ENCODE peak calls at places on chromosomes 12 and 14, in four cellular contexts. U is cardiac fibroblast, I is BJ, P is tibial artery. V is an unnamed sample.

GRCh38 chr12:75877588-75878381 is 153.8 kb downstream of the PHLDA1 start:
- DNase-seq in U (peak; percentile 58), I (no peak), P (no peak), V (no peak)

GRCh38 chr14:71472281-71472960 is 459.8 kb upstream of the RGS6 start:
- DNase-seq in U (no peak), I (peak; percentile 46), P (no peak), V (peak; percentile 45)

GRCh38 chr12:51270067-51270846 is at the start of gene SMAGP:
- DNase-seq in U (peak; percentile 43), I (no peak), P (peak; percentile 28), V (no peak)

GRCh38 chr14:39229222-39229543 is 4.5 kb upstream of the MIA2 start:
- DNase-seq in U (no peak), I (no peak), P (no peak), V (no peak)

GRCh38 chr14:52917732-52918131 is 33.1 kb downstream of the FERMT2 start:
- DNase-seq in U (peak; percentile 49), I (no peak), P (no peak), V (no peak)

GRCh38 chr14:94485944-94486841 is 10.2 kb upstream of the SERPINA9 start:
- DNase-seq in U (peak; percentile 59), I (no peak), P (peak; percentile 31), V (peak; percentile 18)

GRCh38 chr12:24109381-24110039 is 160.0 kb upstream of the SOX5 start:
- DNase-seq in U (peak; percentile 35), I (no peak), P (no peak), V (no peak)

GRCh38 chr12:93317227-93317626 is 60.5 kb upstream of the NUDT4 start:
- DNase-seq in U (no peak), I (no peak), P (no peak), V (no peak)

GRCh38 chr12:16417058-16417457 is 69.6 kb downstream of the MGST1 start:
- DNase-seq in U (no peak), I (no peak), P (no peak), V (no peak)

GRCh38 chr12:70759161-70759918 is 122.1 kb upstream of the PTPRB start:
- DNase-seq in U (no peak), I (no peak), P (no peak), V (no peak)

GRCh38 chr12:116882742-116883141 is 1.5 kb upstream of the HRK start:
- DNase-seq in U (peak; percentile 50), I (no peak), P (no peak), V (no peak)

GRCh38 chr12:92505373-92506340 is 197.1 kb upstream of the PLEKHG7 start:
- DNase-seq in U (peak; percentile 65), I (no peak), P (peak; percentile 32), V (no peak)

GRCh38 chr12:121181181-121181580 is 28.7 kb upstream of the P2RX4 start:
- DNase-seq in U (peak; percentile 63), I (no peak), P (no peak), V (peak; percentile 20)

GRCh38 chr14:35402323-35403084 is 2.0 kb downstream of the NFKBIA start:
- DNase-seq in U (no peak), I (no peak), P (no peak), V (no peak)

GRCh38 chr12:23423097-23423687 is 526.3 kb downstream of the SOX5 start:
- DNase-seq in U (no peak), I (no peak), P (no peak), V (no peak)

GRCh38 chr14:103105580-103106168 is 11.1 kb downstream of the EXOC3L4 start:
- DNase-seq in U (no peak), I (no peak), P (no peak), V (no peak)

GRCh38 chr14:100409016-100409385 is 85.9 kb downstream of the SLC25A47 start:
- DNase-seq in U (no peak), I (no peak), P (no peak), V (no peak)

GRCh38 chr12:93434305-93434704 is 7.4 kb downstream of the UBE2N start:
- DNase-seq in U (peak; percentile 43), I (no peak), P (no peak), V (no peak)

GRCh38 chr12:29983917-29984316 is 200.2 kb upstream of the TMTC1 start:
- DNase-seq in U (no peak), I (no peak), P (no peak), V (no peak)

GRCh38 chr12:7806863-7807487 is 17.8 kb downstream of the NANOG start:
- DNase-seq in U (peak; percentile 72), I (peak; percentile 15), P (peak; percentile 71), V (peak; percentile 23)

GRCh38 chr12:54371328-54372112 is 7.2 kb upstream of the GPR84 start:
- DNase-seq in U (peak; percentile 85), I (no peak), P (peak; percentile 75), V (no peak)

GRCh38 chr14:105331575-105332351 is 17.2 kb downstream of the PACS2 start:
- DNase-seq in U (no peak), I (no peak), P (no peak), V (no peak)

GRCh38 chr14:53957739-53958138 is 1.1 kb upstream of the BMP4 start:
- DNase-seq in U (no peak), I (no peak), P (no peak), V (no peak)

GRCh38 chr12:209851-210250 is 4.1 kb downstream of the SLC6A12 start:
- DNase-seq in U (no peak), I (no peak), P (no peak), V (no peak)

GRCh38 chr12:122318607-122319311 is 52.5 kb upstream of the VPS33A start:
- DNase-seq in U (peak; percentile 96), I (peak; percentile 94), P (peak; percentile 43), V (peak; percentile 96)

GRCh38 chr12:92866418-92866817 is 62.7 kb downstream of the EEA1 start:
- DNase-seq in U (no peak), I (no peak), P (no peak), V (no peak)

GRCh38 chr12:2372178-2372577 is 319.4 kb downstream of the CACNA1C start:
- DNase-seq in U (no peak), I (no peak), P (no peak), V (no peak)

GRCh38 chr12:89217472-89217871 is 134.8 kb downstream of the DUSP6 start:
- DNase-seq in U (no peak), I (no peak), P (no peak), V (no peak)

GRCh38 chr12:23729354-23729753 is 220.1 kb downstream of the SOX5 start:
- DNase-seq in U (no peak), I (no peak), P (no peak), V (no peak)

GRCh38 chr12:112007945-112008344 is 5.0 kb downstream of the TMEM116 start:
- DNase-seq in U (no peak), I (no peak), P (no peak), V (no peak)

DNA sequence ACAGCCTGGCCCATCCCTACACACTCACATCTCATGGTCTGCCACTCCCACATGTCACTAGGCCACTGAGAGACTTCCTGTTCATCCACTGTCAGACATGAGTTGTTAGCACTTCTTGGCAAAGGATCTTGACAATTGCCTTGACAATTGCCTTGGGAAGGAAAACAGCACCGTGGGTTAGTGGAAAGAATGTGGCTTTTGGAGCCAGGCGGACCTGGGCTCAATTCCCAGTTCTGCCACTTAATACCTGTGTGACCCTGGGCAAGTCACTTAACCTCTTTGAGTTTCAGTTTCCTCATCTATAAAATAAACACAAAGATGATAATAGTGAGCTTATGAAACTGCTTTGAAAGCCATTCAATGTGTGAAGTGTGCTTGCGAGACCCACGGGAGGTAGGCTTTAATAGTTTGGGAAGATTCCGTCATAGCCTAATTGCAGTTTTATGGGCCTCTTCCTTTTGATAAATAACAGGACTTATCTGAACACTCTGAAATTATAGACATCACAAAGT is 250.4 kb downstream of the C12orf75 start:
- DNase-seq in U (no peak), I (no peak), P (no peak), V (no peak)
- TF ChIP-seq CTCF in U (no peak), I (no peak), P (no peak), V (no peak)

DNA sequence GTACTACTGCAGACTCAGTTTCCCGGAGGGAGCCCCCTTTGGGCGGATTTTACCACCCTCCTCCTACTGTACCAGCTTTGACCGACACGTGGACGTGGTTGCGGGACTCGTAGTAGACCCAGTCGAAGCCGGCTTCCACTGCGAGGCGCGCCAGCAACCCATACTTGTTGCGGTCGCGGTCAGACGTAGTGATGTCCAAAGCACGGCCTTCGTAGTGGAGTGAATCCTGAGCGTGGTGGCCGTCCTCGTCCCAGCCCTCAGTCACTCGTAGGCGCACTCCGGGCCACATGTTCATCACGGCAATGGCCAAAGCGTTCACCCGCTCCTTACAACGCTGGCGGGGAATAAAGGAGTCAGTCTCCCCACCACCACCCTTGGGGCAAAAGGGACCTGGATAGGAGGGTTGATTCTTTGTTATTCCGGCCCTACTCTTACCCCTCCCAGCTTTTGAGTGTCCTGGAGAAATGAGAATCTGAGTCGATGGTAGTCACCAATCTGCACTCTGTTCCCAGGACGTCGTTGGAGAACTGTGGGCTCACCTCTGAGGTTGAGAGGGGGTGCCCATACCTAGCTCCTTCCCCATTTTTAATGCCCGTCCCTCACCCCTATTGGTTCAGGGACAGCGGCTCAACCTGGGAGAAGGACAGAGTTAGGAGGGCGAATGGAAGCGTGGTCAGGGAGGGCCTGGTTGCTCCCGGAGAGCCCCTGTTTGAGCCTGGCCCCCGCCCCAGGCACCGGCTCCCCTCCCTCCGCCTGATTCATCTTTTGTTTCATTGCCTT is 3.4 kb downstream of the DHH start:
- DNase-seq in U (no peak), I (no peak), P (no peak), V (no peak)
- TF ChIP-seq CTCF in U (no peak), I (no peak), P (no peak), V (no peak)

GRCh38 chr12:124679533-124680371 is 112.3 kb upstream of the NCOR2 start:
- DNase-seq in U (no peak), I (no peak), P (peak; percentile 58), V (no peak)
- TF ChIP-seq CTCF in U (no peak), I (no peak), P (no peak), V (no peak)

GRCh38 chr14:23895480-23895879 is 58.1 kb upstream of the DHRS4 start:
- DNase-seq in U (peak; percentile 13), I (no peak), P (no peak), V (no peak)
- TF ChIP-seq CTCF in U (no peak), I (no peak), P (no peak), V (no peak)

DNA sequence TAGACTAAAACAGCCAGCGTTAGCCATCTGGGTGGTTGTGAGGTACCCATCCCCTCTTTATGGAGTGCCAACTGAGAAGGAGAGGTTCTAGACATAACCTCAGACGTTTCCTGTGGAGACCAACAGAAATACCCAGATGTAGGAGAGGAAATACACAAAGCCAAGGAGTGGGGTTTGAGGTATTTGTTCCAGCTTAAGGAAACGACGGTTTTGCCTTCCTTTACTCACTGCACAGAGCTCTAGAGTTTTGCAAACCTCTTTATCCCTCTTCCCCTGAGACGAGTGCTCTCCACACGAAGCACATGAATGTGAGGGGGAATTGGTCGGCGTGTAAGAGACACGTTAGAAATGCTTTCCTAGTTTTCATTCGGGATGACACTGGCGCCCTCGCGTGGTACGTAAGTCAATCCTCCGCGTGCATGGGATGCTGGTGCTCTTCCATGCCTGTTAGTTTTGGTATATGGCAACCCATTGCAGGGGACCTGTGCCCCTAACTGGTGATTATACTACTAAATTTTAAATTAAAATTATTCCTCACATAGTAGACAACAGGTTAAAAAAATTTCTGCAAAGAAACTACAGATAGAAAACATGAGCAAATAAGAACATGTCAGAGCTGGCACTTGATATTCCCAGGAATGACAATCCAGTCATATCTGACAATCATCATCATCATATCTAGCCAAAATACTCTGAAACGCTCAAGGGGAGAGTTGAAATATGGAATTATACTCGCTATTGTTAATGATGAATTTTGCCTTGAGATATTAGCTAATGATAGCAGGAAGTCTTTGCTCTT is 121.7 kb downstream of the PPM1H start:
- DNase-seq in U (peak; percentile 85), I (no peak), P (peak; percentile 57), V (peak; percentile 44)
- TF ChIP-seq CTCF in U (peak; percentile 73), I (peak; percentile 88), P (peak; percentile 71), V (peak; percentile 84)